ENCODE peak calls at places on chromosomes 13 and 19, in four cellular contexts. E is right lobe of liver, A is BE2C, Y is tibial nerve. Q is an unnamed sample.

GRCh38 chr19:41023193-41023592 is 32.1 kb downstream of the CYP2B6 start:
- DNase-seq in E (no peak), A (no peak), Y (no peak), Q (no peak)

GRCh38 chr13:39527961-39528720 is 74.9 kb downstream of the LHFPL6 start:
- DNase-seq in E (no peak), A (no peak), Y (no peak), Q (no peak)

GRCh38 chr19:19539738-19540703 is 2.0 kb downstream of the CILP2 start:
- DNase-seq in E (peak; percentile 79), A (peak; percentile 58), Y (no peak), Q (no peak)

GRCh38 chr19:51729781-51730180 is 6.0 kb upstream of the HAS1 start:
- DNase-seq in E (no peak), A (no peak), Y (no peak), Q (no peak)

GRCh38 chr19:54436561-54437229 is 12.3 kb upstream of the LENG8 start:
- DNase-seq in E (no peak), A (no peak), Y (no peak), Q (no peak)

GRCh38 chr19:23241433-23241832 is 8.8 kb downstream of the ZNF724 start:
- DNase-seq in E (no peak), A (no peak), Y (no peak), Q (no peak)

GRCh38 chr13:98410591-98410990 is 166.3 kb downstream of the STK24 start:
- DNase-seq in E (no peak), A (no peak), Y (no peak), Q (no peak)

GRCh38 chr19:38650911-38651584 is 3.6 kb downstream of the ACTN4 start:
- DNase-seq in E (no peak), A (no peak), Y (no peak), Q (no peak)

GRCh38 chr13:99446242-99446641 is 55.0 kb upstream of the TM9SF2 start:
- DNase-seq in E (no peak), A (no peak), Y (no peak), Q (no peak)

GRCh38 chr13:111005364-111005763 is 90.5 kb upstream of the ANKRD10 start:
- DNase-seq in E (no peak), A (no peak), Y (no peak), Q (no peak)

GRCh38 chr13:52695856-52696255 is 43.2 kb downstream of the SUGT1 start:
- DNase-seq in E (no peak), A (no peak), Y (no peak), Q (no peak)

GRCh38 chr13:80131204-80131603 is 209.7 kb downstream of the SPRY2 start:
- DNase-seq in E (peak; percentile 86), A (peak; percentile 66), Y (peak; percentile 44), Q (peak; percentile 31)

GRCh38 chr13:74847966-74848365 is 634.0 kb downstream of the TBC1D4 start:
- DNase-seq in E (no peak), A (no peak), Y (no peak), Q (no peak)

GRCh38 chr13:24272452-24273161 is 36.8 kb upstream of the C1QTNF9 start:
- DNase-seq in E (no peak), A (no peak), Y (no peak), Q (no peak)

GRCh38 chr19:4089400-4089908 is 22.8 kb upstream of the ZBTB7A start:
- DNase-seq in E (no peak), A (no peak), Y (no peak), Q (no peak)

GRCh38 chr13:38636106-38636505 is 50.8 kb upstream of the FREM2 start:
- DNase-seq in E (no peak), A (no peak), Y (no peak), Q (no peak)

GRCh38 chr19:38035515-38036495 is 128.8 kb downstream of the SIPA1L3 start:
- DNase-seq in E (no peak), A (peak; percentile 28), Y (no peak), Q (no peak)

GRCh38 chr19:38838208-38838985 is 6.8 kb upstream of the ECH1 start:
- DNase-seq in E (peak; percentile 38), A (peak; percentile 36), Y (no peak), Q (no peak)

GRCh38 chr13:105982219-105982618 is 553.2 kb downstream of the EFNB2 start:
- DNase-seq in E (no peak), A (no peak), Y (no peak), Q (no peak)

GRCh38 chr19:42088471-42089190 is 12.7 kb downstream of the ZNF574 start:
- DNase-seq in E (no peak), A (no peak), Y (no peak), Q (no peak)

GRCh38 chr13:50715402-50716146 is 127.9 kb downstream of the DLEU7 start:
- DNase-seq in E (peak; percentile 74), A (no peak), Y (no peak), Q (no peak)

GRCh38 chr13:65725001-65725400 is 1505.1 kb downstream of the PCDH9 start:
- DNase-seq in E (no peak), A (no peak), Y (no peak), Q (no peak)

GRCh38 chr13:39347926-39348901 is 254.8 kb downstream of the LHFPL6 start:
- DNase-seq in E (no peak), A (no peak), Y (no peak), Q (no peak)

DNA sequence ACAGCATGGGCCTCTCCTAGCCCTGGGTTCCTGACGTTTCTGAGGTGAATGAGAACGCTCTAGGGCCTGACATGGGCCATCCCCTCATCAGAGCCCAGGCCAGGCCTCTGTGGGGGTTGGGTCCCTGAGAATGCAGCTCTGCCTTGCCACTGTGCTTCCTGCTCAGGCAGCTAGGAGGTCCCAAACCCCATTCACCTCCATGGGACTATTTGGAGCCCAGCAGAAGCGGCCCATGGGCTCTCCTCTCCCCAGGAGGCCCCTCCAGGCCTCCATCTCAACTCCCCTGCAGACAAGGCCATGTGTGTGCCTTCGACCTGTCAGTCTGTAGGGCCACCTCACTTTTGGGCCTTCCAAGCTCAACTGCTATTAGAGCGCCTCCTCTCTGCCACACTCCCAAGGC is 36.9 kb downstream of the ELL start:
- DNase-seq in E (no peak), A (no peak), Y (no peak), Q (no peak)
- H3K4me1 ChIP-seq in E (peaks cover 4% of the 10 kb centered on the region), A (peaks cover 15% of the 10 kb centered on the region), Y (peaks cover 70% of the 10 kb centered on the region), Q (peaks cover 61% of the 10 kb centered on the region)

GRCh38 chr13:44471686-44472085 is 98.1 kb downstream of the SERP2 start:
- DNase-seq in E (no peak), A (no peak), Y (no peak), Q (no peak)

GRCh38 chr13:44470623-44471562 is 97.3 kb downstream of the SERP2 start:
- DNase-seq in E (no peak), A (no peak), Y (no peak), Q (no peak)

GRCh38 chr13:44474122-44474910 is 100.7 kb downstream of the SERP2 start:
- DNase-seq in E (no peak), A (no peak), Y (no peak), Q (no peak)
- H3K4me3 ChIP-seq in E (no peak overlapping the region), A (no peak overlapping the region), Y (no peak overlapping the region), Q (peak overlapping the region; percentile 16)

GRCh38 chr13:21242236-21242635 is 65.8 kb downstream of the MRPL57 start:
- DNase-seq in E (no peak), A (peak; percentile 28), Y (no peak), Q (no peak)
- TF ChIP-seq CTCF in E (no peak), A (peak; percentile 35), Y (no peak), Q (no peak)

DNA sequence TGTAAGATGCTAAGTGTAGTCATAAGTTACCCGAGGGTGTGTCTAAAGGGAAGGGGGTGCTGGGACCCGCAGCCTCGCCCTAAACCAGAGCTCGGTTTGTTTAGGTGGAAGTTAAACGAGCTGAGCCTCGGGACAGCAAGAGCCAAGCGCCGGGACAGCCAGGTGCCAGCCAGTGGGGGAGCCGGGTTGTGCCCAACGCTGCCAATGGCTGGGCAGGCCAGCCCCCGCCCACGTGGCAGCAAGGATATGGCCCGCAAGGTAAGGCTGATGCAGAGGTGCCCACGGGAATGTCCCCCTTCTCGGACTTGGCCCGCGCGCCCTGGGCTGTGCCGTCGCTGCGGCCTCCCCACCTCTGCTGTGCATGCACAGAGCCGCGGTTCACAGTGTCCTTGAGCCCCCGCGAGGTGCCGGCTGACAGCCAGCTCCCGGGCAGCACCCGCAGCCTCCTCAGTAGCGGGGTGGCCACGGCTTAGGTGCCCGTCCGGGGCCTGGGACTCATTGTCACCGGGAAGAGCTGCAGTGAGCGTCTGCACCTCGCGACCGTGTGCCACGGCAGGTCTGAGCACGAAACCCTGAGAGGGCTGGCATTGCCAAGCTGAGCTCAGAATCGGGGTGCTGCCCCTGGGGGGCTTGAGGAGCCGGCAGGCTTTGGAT is 9.3 kb upstream of the RPS15 start:
- DNase-seq in E (no peak), A (no peak), Y (no peak), Q (no peak)
- H3K4me1 ChIP-seq in E (no peaks in the 10 kb centered on the region), A (no peaks in the 10 kb centered on the region), Y (no peaks in the 10 kb centered on the region), Q (no peaks in the 10 kb centered on the region)